ENCODE peak calls at places on chromosomes 2 and 18, in seven cellular contexts. One of them, this sample, is unnamed.

GRCh38 chr18:27673861-27674260 is 488.8 kb upstream of the CHST9 start:
- DNase-seq in activated CD4-positive, CD25-positive, alpha-beta regulatory T cell treated with anti-CD3 and anti-CD28 coated beads, Interleukin-2, amount 50 U/mL, for 72 hours: no peak
- DNase-seq in SJSA1: no peak
- DNase-seq in activated CD8-positive, alpha-beta T cell treated with anti-CD3 and anti-CD28 coated beads for 36 hours: no peak
- DNase-seq in upper lobe of right lung: no peak
- DNase-seq in CD4-positive, alpha-beta T cell: no peak
- DNase-seq in BE2C: no peak
- DNase-seq in this sample: no peak

GRCh38 chr2:174051039-174051438 is 85.9 kb upstream of the SP3 start:
- DNase-seq in activated CD4-positive, CD25-positive, alpha-beta regulatory T cell treated with anti-CD3 and anti-CD28 coated beads, Interleukin-2, amount 50 U/mL, for 72 hours: no peak
- DNase-seq in SJSA1: no peak
- DNase-seq in activated CD8-positive, alpha-beta T cell treated with anti-CD3 and anti-CD28 coated beads for 36 hours: no peak
- DNase-seq in upper lobe of right lung: no peak
- DNase-seq in CD4-positive, alpha-beta T cell: no peak
- DNase-seq in BE2C: no peak
- DNase-seq in this sample: no peak

GRCh38 chr2:102032368-102033027 is 40.7 kb downstream of the IL1R2 start:
- DNase-seq in activated CD4-positive, CD25-positive, alpha-beta regulatory T cell treated with anti-CD3 and anti-CD28 coated beads, Interleukin-2, amount 50 U/mL, for 72 hours: no peak
- DNase-seq in SJSA1: peak; percentile 74
- DNase-seq in activated CD8-positive, alpha-beta T cell treated with anti-CD3 and anti-CD28 coated beads for 36 hours: no peak
- DNase-seq in upper lobe of right lung: no peak
- DNase-seq in CD4-positive, alpha-beta T cell: no peak
- DNase-seq in BE2C: no peak
- DNase-seq in this sample: peak; percentile 44

GRCh38 chr2:129237966-129238725 is 741.3 kb upstream of the RAB6C start:
- DNase-seq in activated CD4-positive, CD25-positive, alpha-beta regulatory T cell treated with anti-CD3 and anti-CD28 coated beads, Interleukin-2, amount 50 U/mL, for 72 hours: no peak
- DNase-seq in SJSA1: no peak
- DNase-seq in activated CD8-positive, alpha-beta T cell treated with anti-CD3 and anti-CD28 coated beads for 36 hours: no peak
- DNase-seq in upper lobe of right lung: no peak
- DNase-seq in CD4-positive, alpha-beta T cell: no peak
- DNase-seq in BE2C: no peak
- DNase-seq in this sample: peak; percentile 8

GRCh38 chr2:180943275-180943674 is 37.1 kb upstream of the UBE2E3 start:
- DNase-seq in activated CD4-positive, CD25-positive, alpha-beta regulatory T cell treated with anti-CD3 and anti-CD28 coated beads, Interleukin-2, amount 50 U/mL, for 72 hours: no peak
- DNase-seq in SJSA1: no peak
- DNase-seq in activated CD8-positive, alpha-beta T cell treated with anti-CD3 and anti-CD28 coated beads for 36 hours: no peak
- DNase-seq in upper lobe of right lung: no peak
- DNase-seq in CD4-positive, alpha-beta T cell: no peak
- DNase-seq in BE2C: no peak
- DNase-seq in this sample: no peak

GRCh38 chr2:151842830-151843668 is 14.8 kb upstream of the ARL5A start:
- DNase-seq in activated CD4-positive, CD25-positive, alpha-beta regulatory T cell treated with anti-CD3 and anti-CD28 coated beads, Interleukin-2, amount 50 U/mL, for 72 hours: no peak
- DNase-seq in SJSA1: no peak
- DNase-seq in activated CD8-positive, alpha-beta T cell treated with anti-CD3 and anti-CD28 coated beads for 36 hours: no peak
- DNase-seq in upper lobe of right lung: no peak
- DNase-seq in CD4-positive, alpha-beta T cell: no peak
- DNase-seq in BE2C: no peak
- DNase-seq in this sample: no peak

GRCh38 chr2:216465580-216466197 is 33.0 kb upstream of the RPL37A start:
- DNase-seq in activated CD4-positive, CD25-positive, alpha-beta regulatory T cell treated with anti-CD3 and anti-CD28 coated beads, Interleukin-2, amount 50 U/mL, for 72 hours: no peak
- DNase-seq in SJSA1: no peak
- DNase-seq in activated CD8-positive, alpha-beta T cell treated with anti-CD3 and anti-CD28 coated beads for 36 hours: no peak
- DNase-seq in upper lobe of right lung: no peak
- DNase-seq in CD4-positive, alpha-beta T cell: no peak
- DNase-seq in BE2C: peak; percentile 40
- DNase-seq in this sample: no peak

GRCh38 chr2:133314761-133315160 is 253.5 kb downstream of the NCKAP5 start:
- DNase-seq in activated CD4-positive, CD25-positive, alpha-beta regulatory T cell treated with anti-CD3 and anti-CD28 coated beads, Interleukin-2, amount 50 U/mL, for 72 hours: no peak
- DNase-seq in SJSA1: no peak
- DNase-seq in activated CD8-positive, alpha-beta T cell treated with anti-CD3 and anti-CD28 coated beads for 36 hours: no peak
- DNase-seq in upper lobe of right lung: no peak
- DNase-seq in CD4-positive, alpha-beta T cell: no peak
- DNase-seq in BE2C: no peak
- DNase-seq in this sample: no peak

GRCh38 chr2:99821572-99822369 is 320.6 kb downstream of the AFF3 start:
- DNase-seq in activated CD4-positive, CD25-positive, alpha-beta regulatory T cell treated with anti-CD3 and anti-CD28 coated beads, Interleukin-2, amount 50 U/mL, for 72 hours: no peak
- DNase-seq in SJSA1: no peak
- DNase-seq in activated CD8-positive, alpha-beta T cell treated with anti-CD3 and anti-CD28 coated beads for 36 hours: no peak
- DNase-seq in upper lobe of right lung: no peak
- DNase-seq in CD4-positive, alpha-beta T cell: no peak
- DNase-seq in BE2C: no peak
- DNase-seq in this sample: peak; percentile 51

GRCh38 chr2:37585982-37586621 is 85.3 kb downstream of the CDC42EP3 start:
- DNase-seq in activated CD4-positive, CD25-positive, alpha-beta regulatory T cell treated with anti-CD3 and anti-CD28 coated beads, Interleukin-2, amount 50 U/mL, for 72 hours: peak; percentile 49
- DNase-seq in SJSA1: peak; percentile 74
- DNase-seq in activated CD8-positive, alpha-beta T cell treated with anti-CD3 and anti-CD28 coated beads for 36 hours: peak; percentile 84
- DNase-seq in upper lobe of right lung: no peak
- DNase-seq in CD4-positive, alpha-beta T cell: peak; percentile 38
- DNase-seq in BE2C: no peak
- DNase-seq in this sample: peak; percentile 84